ENCODE peak calls at places on chromosomes 11 and 22, in four cellular contexts. Z is WTC11, N is K562, M is HepG2. W is an unnamed sample.

GRCh38 chr11:102267602-102268001 is 49.7 kb upstream of the BIRC3 start:
- DNase-seq in Z (no peak), M (no peak), N (peak; percentile 19), W (no peak)

GRCh38 chr11:102933627-102934026 is 21.9 kb downstream of the MMP13 start:
- DNase-seq in M (no peak), Z (no peak), N (no peak), W (no peak)

GRCh38 chr11:60914620-60915249 is 777 bp downstream of the TMEM109 start:
- DNase-seq in M (no peak), Z (no peak), N (peak; percentile 64), W (peak; percentile 17)

GRCh38 chr11:2559527-2560311 is 114.9 kb downstream of the KCNQ1 start:
- DNase-seq in N (no peak), M (no peak), Z (peak; percentile 7), W (no peak)

GRCh38 chr22:29697853-29698598 is 21.8 kb upstream of the CABP7 start:
- DNase-seq in N (no peak), M (no peak), Z (no peak), W (no peak)

GRCh38 chr22:28710889-28711285 is 30.7 kb downstream of the CHEK2 start:
- DNase-seq in N (no peak), Z (no peak), M (no peak), W (no peak)

GRCh38 chr22:49936973-49937757 is 18.7 kb downstream of the CRELD2 start:
- DNase-seq in M (no peak), N (no peak), Z (no peak), W (no peak)

GRCh38 chr11:27046956-27047355 is 6.3 kb downstream of the BBOX1 start:
- DNase-seq in M (no peak), N (no peak), Z (no peak), W (no peak)

GRCh38 chr11:9219115-9219514 is 46.0 kb downstream of the DENND5A start:
- DNase-seq in Z (no peak), N (no peak), M (no peak), W (no peak)

GRCh38 chr11:14676068-14676467 is 32.5 kb downstream of the PDE3B start:
- DNase-seq in Z (no peak), M (peak; percentile 77), N (no peak), W (no peak)

GRCh38 chr22:36765943-36766450 is 9.9 kb downstream of the IFT27 start:
- DNase-seq in N (no peak), Z (no peak), M (no peak), W (no peak)

GRCh38 chr11:1740786-1741530 is 9.4 kb downstream of the IFITM10 start:
- DNase-seq in Z (no peak), M (no peak), N (no peak), W (no peak)

GRCh38 chr11:14253437-14253836 is 105.5 kb downstream of the RRAS2 start:
- DNase-seq in M (no peak), Z (no peak), N (no peak), W (no peak)

GRCh38 chr22:40116496-40117200 is 61.1 kb upstream of the TNRC6B start:
- DNase-seq in N (no peak), M (no peak), Z (no peak), W (no peak)

GRCh38 chr11:8293171-8293570 is 29.5 kb upstream of the LMO1 start:
- DNase-seq in Z (no peak), M (no peak), N (no peak), W (no peak)

GRCh38 chr22:22237521-22237920 is 7.1 kb upstream of the VPREB1 start:
- DNase-seq in M (no peak), Z (no peak), N (no peak), W (no peak)

GRCh38 chr22:19875061-19875530 is 20.4 kb upstream of the GNB1L start:
- DNase-seq in M (no peak), Z (no peak), N (no peak), W (no peak)

GRCh38 chr11:126680109-126680508 is 320.5 kb downstream of the KIRREL3 start:
- DNase-seq in M (no peak), Z (no peak), N (peak; percentile 14), W (no peak)

GRCh38 chr22:43996170-43996980 is 27.7 kb upstream of the PARVB start:
- DNase-seq in M (no peak), N (no peak), Z (no peak), W (no peak)

GRCh38 chr11:115459563-115459962 is 44.7 kb downstream of the CADM1 start:
- DNase-seq in Z (no peak), M (no peak), N (no peak), W (no peak)

GRCh38 chr11:45233121-45233803 is 52.9 kb downstream of the SYT13 start:
- DNase-seq in Z (peak; percentile 93), M (peak; percentile 47), N (peak; percentile 85), W (peak; percentile 87)

GRCh38 chr11:35288817-35289541 is 130.4 kb downstream of the SLC1A2 start:
- DNase-seq in Z (no peak), N (no peak), M (no peak), W (no peak)

GRCh38 chr11:65435330-65435931 is 12.8 kb downstream of the NEAT1 start:
- DNase-seq in Z (no peak), M (no peak), N (no peak), W (no peak)

GRCh38 chr11:117900720-117901440 is 24.4 kb upstream of the FXYD6 start:
- DNase-seq in Z (no peak), N (no peak), M (no peak), W (no peak)

GRCh38 chr11:35146074-35146521 is 7.1 kb downstream of the CD44 start:
- DNase-seq in M (no peak), Z (no peak), N (no peak), W (no peak)

GRCh38 chr22:35601743-35602633 is 15.1 kb downstream of the MB start:
- DNase-seq in Z (no peak), M (no peak), N (no peak), W (no peak)

GRCh38 chr11:19931768-19932369 is 219.2 kb downstream of the NAV2 start:
- DNase-seq in N (no peak), M (no peak), Z (no peak), W (no peak)

GRCh38 chr11:24502425-24502824 is 5.6 kb downstream of the LUZP2 start:
- DNase-seq in M (no peak), N (no peak), Z (no peak), W (no peak)

GRCh38 chr11:24496371-24496727 is 504 bp upstream of the LUZP2 start:
- DNase-seq in N (no peak), Z (no peak), M (no peak), W (peak; percentile 3)

DNA sequence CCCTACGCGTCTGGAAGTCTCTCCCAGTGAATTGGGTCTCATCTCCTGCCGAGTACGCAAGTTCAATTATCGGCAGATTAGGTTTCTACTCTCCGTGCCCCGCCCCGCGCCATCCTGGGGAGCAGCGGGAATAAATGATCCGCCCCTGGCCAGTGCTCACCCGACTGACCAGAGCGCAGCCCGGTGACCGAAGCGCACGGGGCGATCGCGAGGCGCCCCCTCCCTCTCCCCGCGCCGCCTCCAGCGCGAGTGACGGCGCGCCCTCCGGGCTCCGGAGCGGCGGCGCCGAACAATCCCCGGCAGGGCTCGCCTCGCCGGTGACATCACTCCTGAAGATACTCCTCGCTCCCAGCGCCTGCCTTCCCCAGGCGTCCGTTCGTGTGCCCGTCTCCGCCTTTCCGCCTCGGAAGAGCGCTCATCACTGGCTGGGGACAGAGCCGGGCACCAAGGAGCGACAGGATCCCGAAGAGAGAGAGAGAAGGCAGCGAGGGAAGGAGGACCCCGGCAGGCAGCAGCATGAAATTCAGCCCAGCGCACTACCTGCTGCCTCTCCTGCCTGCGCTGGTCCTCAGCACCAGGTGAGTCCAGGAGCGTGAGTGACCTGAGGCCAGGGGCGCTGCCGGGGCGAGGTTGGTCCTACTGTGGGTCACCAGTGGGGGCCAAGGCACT is at the start of gene LUZP2:
- DNase-seq in N (no peak), M (no peak), Z (peak; percentile 65), W (peak; percentile 33)
- TF ChIP-seq ELF4 in N (no peak), M (no peak), Z (no peak), W (no peak)

GRCh38 chr11:92685049-92685448 is 284.4 kb upstream of the MTNR1B start:
- DNase-seq in M (no peak), N (no peak), Z (no peak), W (no peak)
- TF ChIP-seq ELF4 in M (no peak), N (no peak), Z (no peak), W (no peak)

DNA sequence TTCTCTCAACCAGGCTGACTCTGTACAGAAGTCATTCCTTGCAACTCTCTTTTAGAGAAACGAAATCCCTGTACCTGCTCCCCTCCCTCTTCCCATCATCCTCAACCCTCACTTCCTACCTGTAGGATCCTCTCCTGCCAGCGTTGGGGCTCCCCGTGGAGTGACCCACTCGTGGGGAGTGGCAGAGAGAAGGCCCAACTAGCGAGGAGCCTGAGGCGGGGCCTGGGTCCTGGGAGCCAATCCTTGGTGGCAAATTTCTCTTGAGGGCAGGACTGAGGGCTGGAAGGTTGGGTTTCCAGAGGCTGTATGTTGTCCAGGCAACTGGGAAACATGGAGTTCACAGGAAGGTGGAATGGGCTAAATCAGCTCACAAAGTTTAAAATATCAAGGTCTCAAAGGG is 10.4 kb downstream of the NHERF4 start:
- DNase-seq in N (peak; percentile 64), Z (peak; percentile 94), M (peak; percentile 43), W (peak; percentile 68)
- TF ChIP-seq ELF4 in N (no peak), Z (no peak), M (no peak), W (no peak)

GRCh38 chr11:91407842-91408241 is 816.8 kb upstream of the FAT3 start:
- DNase-seq in N (no peak), M (no peak), Z (no peak), W (no peak)

GRCh38 chr11:91406009-91406408 is 818.6 kb upstream of the FAT3 start:
- DNase-seq in N (no peak), Z (no peak), M (no peak), W (no peak)

GRCh38 chr11:91404344-91404743 is 820.3 kb upstream of the FAT3 start:
- DNase-seq in N (no peak), M (no peak), Z (no peak), W (no peak)
- TF ChIP-seq ELF4 in N (no peak), M (no peak), Z (no peak), W (no peak)

DNA sequence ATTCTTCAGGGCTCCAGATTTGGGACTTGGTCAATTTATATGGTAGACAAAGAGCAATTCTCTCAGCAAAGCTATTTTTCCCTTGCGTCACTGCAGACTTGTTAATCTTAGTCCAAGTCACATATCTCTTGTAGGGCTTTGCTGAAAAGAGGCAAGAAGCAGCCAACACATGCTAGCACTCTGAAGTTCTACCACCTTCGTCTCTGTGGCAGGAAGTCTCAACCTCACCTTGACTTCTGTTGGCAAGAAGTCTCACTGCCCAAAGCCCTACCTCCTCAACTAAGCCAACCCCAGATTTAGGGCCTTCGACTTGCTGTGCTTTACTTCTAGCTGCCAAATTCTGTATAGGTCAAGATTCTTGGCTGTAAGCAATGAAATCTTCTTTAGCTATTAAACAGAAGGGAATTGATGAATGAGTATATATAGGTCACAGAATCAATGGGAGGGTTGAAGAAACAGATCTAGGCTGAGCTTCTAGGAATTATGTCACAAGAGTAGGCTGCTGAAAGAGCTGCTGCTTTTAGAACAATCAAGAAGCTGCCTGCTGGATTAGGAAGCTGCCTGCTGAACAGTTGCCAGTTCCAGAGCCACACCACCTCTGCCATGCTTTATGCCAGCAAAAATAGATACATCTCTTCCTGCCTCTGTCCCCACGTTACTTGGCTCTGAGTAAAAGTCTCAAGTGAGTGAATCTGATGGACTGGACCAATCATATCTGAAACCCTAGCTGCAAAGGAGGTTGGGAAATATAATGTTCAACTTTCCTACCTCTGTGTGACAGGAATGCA is 17.6 kb upstream of the NCR3LG1 start:
- DNase-seq in M (no peak), Z (no peak), N (no peak), W (no peak)
- TF ChIP-seq ELF4 in M (no peak), Z (no peak), N (no peak), W (no peak)